ENCODE peak calls at places on chromosome 3, in ten cellular contexts. R, X, O, S, H, T, J, C, U and P are unnamed samples.

GRCh38 chr3:107704477-107704876 is 181.7 kb downstream of the BBX start:
- DNase-seq in R (no peak), T (no peak), H (no peak), S (peak; percentile 23), U (no peak), X (no peak), C (no peak), O (no peak), J (no peak), P (no peak)

GRCh38 chr3:90007786-90008499 is 900.5 kb downstream of the EPHA3 start:
- DNase-seq in J (no peak), X (no peak), S (peak; percentile 90), H (no peak), R (no peak), C (no peak), U (no peak), T (no peak), O (no peak), P (no peak)

GRCh38 chr3:154981201-154981600 is 98.9 kb upstream of the MME start:
- DNase-seq in O (no peak), R (no peak), J (no peak), T (no peak), S (peak; percentile 25), U (peak; percentile 9), H (no peak), X (no peak), C (no peak), P (no peak)

GRCh38 chr3:38835939-38836338 is 19.9 kb upstream of the SCN10A start:
- DNase-seq in J (no peak), S (no peak), H (no peak), T (no peak), O (no peak), R (no peak), C (no peak), U (no peak), X (no peak), P (no peak)

GRCh38 chr3:63400259-63400860 is 122.3 kb downstream of the SYNPR start:
- DNase-seq in U (no peak), O (no peak), S (peak; percentile 13), X (no peak), J (no peak), H (no peak), C (no peak), R (no peak), T (no peak), P (no peak)

GRCh38 chr3:111073186-111073585 is 1.6 kb downstream of the NECTIN3 start:
- DNase-seq in T (no peak), H (no peak), C (no peak), S (peak; percentile 21), R (no peak), U (peak; percentile 12), J (no peak), X (no peak), O (no peak), P (no peak)

GRCh38 chr3:193190387-193190786 is 50.6 kb upstream of the PLAAT1 start:
- DNase-seq in S (peak; percentile 36), C (no peak), R (peak; percentile 76), H (no peak), X (peak; percentile 6), U (no peak), J (peak; percentile 63), T (no peak), O (no peak), P (peak; percentile 47)

GRCh38 chr3:78086150-78086549 is 1046.3 kb downstream of the ROBO2 start:
- DNase-seq in H (no peak), T (no peak), C (no peak), X (no peak), U (no peak), R (no peak), O (no peak), J (no peak), S (no peak), P (no peak)

GRCh38 chr3:88986834-88987233 is 120.6 kb upstream of the EPHA3 start:
- DNase-seq in J (no peak), S (peak; percentile 10), R (no peak), H (no peak), X (no peak), U (peak; percentile 43), T (no peak), O (peak; percentile 3), C (no peak), P (no peak)

GRCh38 chr3:131995936-131996335 is 38.9 kb downstream of the CPNE4 start:
- DNase-seq in J (no peak), O (no peak), C (no peak), R (no peak), T (no peak), U (peak; percentile 4), H (no peak), X (no peak), S (peak; percentile 11), P (no peak)

GRCh38 chr3:112132554-112132953 is 494 bp downstream of the GCSAM start:
- DNase-seq in T (no peak), O (no peak), U (no peak), S (no peak), J (no peak), C (no peak), X (no peak), H (no peak), R (no peak), P (no peak)